ENCODE peak calls at places on chromosome 1, in eight cellular contexts. M, U, V, J, P, R, F and B are unnamed samples.

GRCh38 chr1:18948048-18948912 is 8.2 kb downstream of the IFFO2 start:
- DNase-seq in M (no peak), U (no peak), V (no peak), J (no peak), P (peak), R (no peak), F (no peak), B (peak)

GRCh38 chr1:154474802-154475201 is 27.2 kb upstream of the TDRD10 start:
- DNase-seq in M (no peak), U (peak), V (peak), J (no peak), P (peak), R (peak), F (no peak), B (peak)

GRCh38 chr1:160704250-160704649 is 7.4 kb downstream of the CD48 start:
- DNase-seq in M (peak), U (no peak), V (no peak), J (no peak), P (no peak), R (peak), F (no peak), B (no peak)

GRCh38 chr1:176766779-176767178 is 303.8 kb downstream of the PAPPA2 start:
- DNase-seq in M (no peak), U (no peak), V (no peak), J (no peak), P (no peak), R (no peak), F (no peak), B (no peak)

GRCh38 chr1:150235436-150235851 is 468 bp downstream of the ANP32E start:
- DNase-seq in M (no peak), U (no peak), V (no peak), J (peak), P (no peak), R (peak), F (no peak), B (no peak)

GRCh38 chr1:10019561-10019960 is 13.2 kb upstream of the UBE4B start:
- DNase-seq in M (no peak), U (no peak), V (no peak), J (no peak), P (no peak), R (no peak), F (no peak), B (no peak)

GRCh38 chr1:193366764-193367507 is 180.5 kb upstream of the B3GALT2 start:
- DNase-seq in M (no peak), U (no peak), V (no peak), J (no peak), P (no peak), R (no peak), F (no peak), B (no peak)

GRCh38 chr1:179588425-179589024 is 3.1 kb upstream of the TDRD5 start:
- DNase-seq in M (no peak), U (no peak), V (no peak), J (peak), P (no peak), R (no peak), F (no peak), B (no peak)

GRCh38 chr1:67723620-67724019 is 38.6 kb downstream of the GADD45A start:
- DNase-seq in M (no peak), U (no peak), V (no peak), J (no peak), P (peak), R (no peak), F (no peak), B (no peak)

GRCh38 chr1:234504969-234505773 is 26.2 kb upstream of the TARBP1 start:
- DNase-seq in M (no peak), U (no peak), V (no peak), J (no peak), P (no peak), R (no peak), F (no peak), B (no peak)

GRCh38 chr1:21838359-21839157 is 26.5 kb downstream of the LDLRAD2 start:
- DNase-seq in M (no peak), U (no peak), V (no peak), J (no peak), P (no peak), R (no peak), F (no peak), B (no peak)

GRCh38 chr1:15157524-15158399 is 4.2 kb downstream of the TMEM51 start:
- DNase-seq in M (no peak), U (no peak), V (no peak), J (no peak), P (no peak), R (no peak), F (no peak), B (no peak)

GRCh38 chr1:115293899-115294298 is 44.1 kb downstream of the NGF start:
- DNase-seq in M (no peak), U (no peak), V (no peak), J (no peak), P (peak), R (no peak), F (no peak), B (no peak)

GRCh38 chr1:160209656-160210046 is 4.5 kb downstream of the PEA15 start:
- DNase-seq in M (no peak), U (no peak), V (peak), J (no peak), P (no peak), R (no peak), F (no peak), B (no peak)

GRCh38 chr1:167617100-167617949 is 12.7 kb upstream of the RCSD1 start:
- DNase-seq in M (peak), U (no peak), V (no peak), J (no peak), P (peak), R (peak), F (peak), B (peak)

GRCh38 chr1:33082575-33083112 is 1.7 kb downstream of the AZIN2 start:
- DNase-seq in M (no peak), U (no peak), V (no peak), J (no peak), P (no peak), R (no peak), F (no peak), B (no peak)

GRCh38 chr1:86183711-86184252 is 27.2 kb upstream of the COL24A1 start:
- DNase-seq in M (no peak), U (no peak), V (no peak), J (no peak), P (no peak), R (no peak), F (no peak), B (no peak)